ENCODE peak calls at places on chromosomes 4 and X, in nine cellular contexts. One of them, this sample, is unnamed.

GRCh38 chr4:159551268-159551667 is 448.4 kb downstream of the RAPGEF2 start:
- DNase-seq in stomach: no peak
- DNase-seq in uterus: no peak
- DNase-seq in A549: no peak
- DNase-seq in transverse colon: no peak
- DNase-seq in prostate gland: no peak
- DNase-seq in IMR-90: no peak
- DNase-seq in esophagus squamous epithelium: no peak
- DNase-seq in breast epithelium: no peak
- DNase-seq in this sample: no peak

GRCh38 chr4:80213117-80213815 is 16.0 kb downstream of the PRDM8 start:
- DNase-seq in IMR-90: peak
- DNase-seq in prostate gland: no peak
- DNase-seq in uterus: no peak
- DNase-seq in breast epithelium: no peak
- DNase-seq in A549: no peak
- DNase-seq in stomach: no peak
- DNase-seq in esophagus squamous epithelium: no peak
- DNase-seq in transverse colon: no peak
- DNase-seq in this sample: no peak

GRCh38 chr4:15677507-15677988 is 4.1 kb upstream of the FAM200B start:
- DNase-seq in transverse colon: peak
- DNase-seq in uterus: no peak
- DNase-seq in esophagus squamous epithelium: no peak
- DNase-seq in stomach: peak
- DNase-seq in breast epithelium: no peak
- DNase-seq in IMR-90: peak
- DNase-seq in A549: no peak
- DNase-seq in prostate gland: no peak
- DNase-seq in this sample: no peak

GRCh38 chr4:14196141-14196540 is 568.6 kb upstream of the BOD1L1 start:
- DNase-seq in esophagus squamous epithelium: no peak
- DNase-seq in A549: no peak
- DNase-seq in breast epithelium: no peak
- DNase-seq in transverse colon: no peak
- DNase-seq in uterus: no peak
- DNase-seq in IMR-90: peak
- DNase-seq in prostate gland: no peak
- DNase-seq in stomach: peak
- DNase-seq in this sample: peak

GRCh38 chrX:8090482-8090881 is 80.6 kb downstream of the VCX2 start:
- DNase-seq in transverse colon: no peak
- DNase-seq in A549: no peak
- DNase-seq in breast epithelium: no peak
- DNase-seq in stomach: no peak
- DNase-seq in esophagus squamous epithelium: no peak
- DNase-seq in prostate gland: no peak
- DNase-seq in uterus: no peak
- DNase-seq in IMR-90: no peak
- DNase-seq in this sample: no peak

GRCh38 chr4:75660491-75660890 is 12.7 kb downstream of the G3BP2 start:
- DNase-seq in IMR-90: no peak
- DNase-seq in esophagus squamous epithelium: no peak
- DNase-seq in breast epithelium: no peak
- DNase-seq in prostate gland: no peak
- DNase-seq in stomach: no peak
- DNase-seq in uterus: no peak
- DNase-seq in A549: no peak
- DNase-seq in transverse colon: no peak
- DNase-seq in this sample: no peak

GRCh38 chr4:131098976-131099375 is 2003.0 kb downstream of the C4orf33 start:
- DNase-seq in uterus: no peak
- DNase-seq in transverse colon: no peak
- DNase-seq in A549: no peak
- DNase-seq in prostate gland: no peak
- DNase-seq in IMR-90: no peak
- DNase-seq in stomach: peak
- DNase-seq in breast epithelium: no peak
- DNase-seq in esophagus squamous epithelium: no peak
- DNase-seq in this sample: no peak

GRCh38 chr4:130359537-130359936 is 1263.6 kb downstream of the C4orf33 start:
- DNase-seq in IMR-90: peak
- DNase-seq in transverse colon: no peak
- DNase-seq in breast epithelium: no peak
- DNase-seq in A549: no peak
- DNase-seq in esophagus squamous epithelium: no peak
- DNase-seq in prostate gland: no peak
- DNase-seq in stomach: no peak
- DNase-seq in uterus: no peak
- DNase-seq in this sample: no peak

GRCh38 chr4:13516315-13516860 is 27.9 kb downstream of the NKX3-2 start:
- DNase-seq in A549: no peak
- DNase-seq in prostate gland: no peak
- DNase-seq in breast epithelium: no peak
- DNase-seq in uterus: no peak
- DNase-seq in esophagus squamous epithelium: no peak
- DNase-seq in IMR-90: no peak
- DNase-seq in transverse colon: no peak
- DNase-seq in stomach: no peak
- DNase-seq in this sample: no peak

GRCh38 chrX:2846992-2847391 is 18.3 kb downstream of the GYG2 start:
- DNase-seq in stomach: no peak
- DNase-seq in prostate gland: no peak
- DNase-seq in uterus: no peak
- DNase-seq in A549: no peak
- DNase-seq in IMR-90: no peak
- DNase-seq in transverse colon: no peak
- DNase-seq in esophagus squamous epithelium: no peak
- DNase-seq in breast epithelium: no peak
- DNase-seq in this sample: no peak

GRCh38 chr4:186473933-186474332 is 81.4 kb downstream of the MTNR1A start:
- DNase-seq in breast epithelium: no peak
- DNase-seq in A549: no peak
- DNase-seq in prostate gland: no peak
- DNase-seq in transverse colon: peak
- DNase-seq in uterus: no peak
- DNase-seq in IMR-90: no peak
- DNase-seq in stomach: no peak
- DNase-seq in esophagus squamous epithelium: no peak
- DNase-seq in this sample: no peak

GRCh38 chr4:46993075-46994006 is at the start of gene GABRA4:
- DNase-seq in uterus: no peak
- DNase-seq in breast epithelium: no peak
- DNase-seq in transverse colon: no peak
- DNase-seq in A549: no peak
- DNase-seq in stomach: no peak
- DNase-seq in esophagus squamous epithelium: no peak
- DNase-seq in IMR-90: no peak
- DNase-seq in prostate gland: no peak
- DNase-seq in this sample: no peak

GRCh38 chr4:87007345-87008181 is 72.8 kb downstream of the AFF1 start:
- DNase-seq in A549: no peak
- DNase-seq in uterus: peak
- DNase-seq in esophagus squamous epithelium: no peak
- DNase-seq in transverse colon: peak
- DNase-seq in stomach: peak
- DNase-seq in breast epithelium: peak
- DNase-seq in IMR-90: peak
- DNase-seq in prostate gland: peak
- DNase-seq in this sample: peak

GRCh38 chrX:130393451-130394074 is 8.1 kb upstream of the GPR119 start:
- DNase-seq in esophagus squamous epithelium: no peak
- DNase-seq in IMR-90: peak
- DNase-seq in transverse colon: peak
- DNase-seq in prostate gland: peak
- DNase-seq in A549: peak
- DNase-seq in breast epithelium: peak
- DNase-seq in stomach: peak
- DNase-seq in uterus: no peak
- DNase-seq in this sample: no peak

GRCh38 chrX:45068555-45068954 is 132.1 kb downstream of the DIPK2B start:
- DNase-seq in esophagus squamous epithelium: no peak
- DNase-seq in uterus: no peak
- DNase-seq in A549: no peak
- DNase-seq in stomach: no peak
- DNase-seq in transverse colon: no peak
- DNase-seq in prostate gland: no peak
- DNase-seq in breast epithelium: no peak
- DNase-seq in IMR-90: no peak
- DNase-seq in this sample: no peak

DNA sequence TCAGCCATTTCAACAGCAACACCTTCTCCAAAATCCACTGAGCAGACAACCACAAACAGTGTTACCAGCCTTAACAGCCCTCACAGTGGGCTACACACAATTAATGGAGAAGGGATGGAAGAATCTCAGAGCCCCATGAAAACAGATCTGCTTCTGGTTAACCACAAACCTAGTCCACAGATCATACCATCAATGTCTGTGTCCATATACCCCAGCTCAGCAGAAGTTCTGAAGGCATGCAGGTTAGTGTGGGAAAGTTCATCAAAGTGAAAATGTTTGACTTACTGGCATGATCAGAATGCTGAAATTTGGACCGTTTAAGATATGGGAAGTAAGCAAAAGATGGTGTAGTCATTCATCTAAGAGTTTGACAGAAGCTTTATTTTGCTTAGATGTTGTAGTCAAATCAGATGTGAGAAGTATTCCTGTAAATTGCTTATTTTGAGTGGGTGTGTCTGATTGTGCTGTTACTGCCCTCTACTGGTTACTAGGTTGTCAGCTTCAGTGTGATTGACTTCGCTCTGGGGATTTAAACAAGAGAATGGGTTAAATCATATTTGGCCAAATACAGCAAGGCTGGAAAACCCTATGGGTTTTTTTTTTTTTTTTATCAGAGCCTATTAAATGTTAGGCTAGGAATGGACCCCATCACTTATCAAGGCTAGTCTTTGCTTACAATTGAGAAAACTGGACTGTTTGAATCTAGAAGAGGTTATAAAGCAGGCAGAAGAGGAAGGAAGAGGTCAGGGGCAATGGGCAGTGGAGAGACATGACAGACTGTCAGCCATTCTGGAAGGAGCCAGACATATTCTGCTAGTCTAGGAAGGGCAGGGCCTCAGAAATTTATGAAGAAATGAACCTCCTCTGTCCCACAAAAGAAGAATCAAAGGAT is 130.3 kb downstream of the DIPK2B start:
- DNase-seq in prostate gland: no peak
- DNase-seq in transverse colon: no peak
- DNase-seq in esophagus squamous epithelium: no peak
- DNase-seq in stomach: no peak
- DNase-seq in breast epithelium: no peak
- DNase-seq in A549: peak
- DNase-seq in uterus: no peak
- DNase-seq in IMR-90: peak
- DNase-seq in this sample: no peak
- TF ChIP-seq CTCF in prostate gland: no peak
- TF ChIP-seq CTCF in transverse colon: peak
- TF ChIP-seq CTCF in esophagus squamous epithelium: peak
- TF ChIP-seq CTCF in stomach: no peak
- TF ChIP-seq CTCF in breast epithelium: no peak
- TF ChIP-seq CTCF in A549: peak
- TF ChIP-seq CTCF in uterus: peak
- TF ChIP-seq CTCF in IMR-90: peak
- TF ChIP-seq CTCF in this sample: no peak

GRCh38 chr4:156942991-156943390 is 28.6 kb downstream of the PDGFC start:
- DNase-seq in stomach: no peak
- DNase-seq in prostate gland: no peak
- DNase-seq in transverse colon: no peak
- DNase-seq in breast epithelium: no peak
- DNase-seq in IMR-90: no peak
- DNase-seq in A549: no peak
- DNase-seq in esophagus squamous epithelium: no peak
- DNase-seq in uterus: no peak
- DNase-seq in this sample: no peak
- TF ChIP-seq POLR2A in stomach: no peak
- TF ChIP-seq POLR2A in prostate gland: no peak
- TF ChIP-seq POLR2A in transverse colon: no peak
- TF ChIP-seq POLR2A in breast epithelium: no peak
- TF ChIP-seq POLR2A in IMR-90: no peak
- TF ChIP-seq POLR2A in A549: no peak
- TF ChIP-seq POLR2A in esophagus squamous epithelium: no peak
- TF ChIP-seq POLR2A in uterus: no peak
- TF ChIP-seq POLR2A in this sample: no peak

GRCh38 chr4:137632842-137633241 is 100.5 kb upstream of the PCDH18 start:
- DNase-seq in IMR-90: no peak
- DNase-seq in A549: no peak
- DNase-seq in esophagus squamous epithelium: no peak
- DNase-seq in prostate gland: no peak
- DNase-seq in stomach: no peak
- DNase-seq in transverse colon: no peak
- DNase-seq in breast epithelium: no peak
- DNase-seq in uterus: no peak
- DNase-seq in this sample: no peak
- H3K4me3 ChIP-seq in IMR-90: no peak
- H3K4me3 ChIP-seq in A549: no peak
- H3K4me3 ChIP-seq in esophagus squamous epithelium: no peak
- H3K4me3 ChIP-seq in prostate gland: no peak
- H3K4me3 ChIP-seq in stomach: no peak
- H3K4me3 ChIP-seq in transverse colon: no peak
- H3K4me3 ChIP-seq in breast epithelium: no peak
- H3K4me3 ChIP-seq in uterus: no peak
- H3K4me3 ChIP-seq in this sample: no peak

GRCh38 chr4:71520850-71521249 is 182.0 kb downstream of the SLC4A4 start:
- DNase-seq in stomach: no peak
- DNase-seq in transverse colon: no peak
- DNase-seq in breast epithelium: no peak
- DNase-seq in IMR-90: peak
- DNase-seq in esophagus squamous epithelium: no peak
- DNase-seq in uterus: no peak
- DNase-seq in prostate gland: no peak
- DNase-seq in A549: no peak
- DNase-seq in this sample: no peak

GRCh38 chr4:71532407-71532806 is 193.6 kb downstream of the SLC4A4 start:
- DNase-seq in transverse colon: no peak
- DNase-seq in prostate gland: no peak
- DNase-seq in stomach: no peak
- DNase-seq in uterus: no peak
- DNase-seq in IMR-90: no peak
- DNase-seq in esophagus squamous epithelium: no peak
- DNase-seq in breast epithelium: no peak
- DNase-seq in A549: no peak
- DNase-seq in this sample: no peak

GRCh38 chr4:71524746-71525145 is 185.9 kb downstream of the SLC4A4 start:
- DNase-seq in esophagus squamous epithelium: no peak
- DNase-seq in A549: no peak
- DNase-seq in transverse colon: no peak
- DNase-seq in breast epithelium: no peak
- DNase-seq in uterus: no peak
- DNase-seq in prostate gland: no peak
- DNase-seq in IMR-90: no peak
- DNase-seq in stomach: no peak
- DNase-seq in this sample: no peak

GRCh38 chr4:71526626-71527406 is 188.0 kb downstream of the SLC4A4 start:
- DNase-seq in A549: no peak
- DNase-seq in uterus: no peak
- DNase-seq in breast epithelium: no peak
- DNase-seq in esophagus squamous epithelium: no peak
- DNase-seq in prostate gland: no peak
- DNase-seq in IMR-90: no peak
- DNase-seq in transverse colon: no peak
- DNase-seq in stomach: no peak
- DNase-seq in this sample: no peak
- TF ChIP-seq CTCF in A549: no peak
- TF ChIP-seq CTCF in uterus: no peak
- TF ChIP-seq CTCF in breast epithelium: no peak
- TF ChIP-seq CTCF in esophagus squamous epithelium: no peak
- TF ChIP-seq CTCF in prostate gland: no peak
- TF ChIP-seq CTCF in IMR-90: peak
- TF ChIP-seq CTCF in transverse colon: no peak
- TF ChIP-seq CTCF in stomach: no peak
- TF ChIP-seq CTCF in this sample: no peak

This sample was measured in lower leg skin.